ENCODE peak calls at places on chromosome 12, in nine cellular contexts. One of them, this sample, is unnamed. For H3K4me1, the result is how much of the 10 kb centered on the place peaks cover.

GRCh38 chr12:105764216-105764835 is 374.4 kb downstream of the NUAK1 start:
- DNase-seq in cardiac muscle cell: no peak
- DNase-seq in colonic mucosa: no peak
- DNase-seq in A549: no peak
- DNase-seq in pancreas: no peak
- DNase-seq in Panc1: no peak
- DNase-seq in endothelial cell of umbilical vein: no peak
- DNase-seq in thoracic aorta: no peak
- DNase-seq in IMR-90: no peak
- DNase-seq in this sample: no peak

GRCh38 chr12:40577834-40578233 is 114.4 kb upstream of the CNTN1 start:
- DNase-seq in cardiac muscle cell: no peak
- DNase-seq in colonic mucosa: no peak
- DNase-seq in A549: no peak
- DNase-seq in pancreas: no peak
- DNase-seq in Panc1: no peak
- DNase-seq in endothelial cell of umbilical vein: no peak
- DNase-seq in thoracic aorta: no peak
- DNase-seq in IMR-90: no peak
- DNase-seq in this sample: no peak

GRCh38 chr12:50249464-50250229 is 33.7 kb downstream of the LIMA1 start:
- DNase-seq in cardiac muscle cell: no peak
- DNase-seq in colonic mucosa: no peak
- DNase-seq in A549: no peak
- DNase-seq in pancreas: no peak
- DNase-seq in Panc1: no peak
- DNase-seq in endothelial cell of umbilical vein: peak
- DNase-seq in thoracic aorta: no peak
- DNase-seq in IMR-90: no peak
- DNase-seq in this sample: no peak

GRCh38 chr12:113880993-113881392 is 85.1 kb downstream of the RBM19 start:
- DNase-seq in cardiac muscle cell: no peak
- DNase-seq in colonic mucosa: no peak
- DNase-seq in A549: no peak
- DNase-seq in pancreas: no peak
- DNase-seq in Panc1: no peak
- DNase-seq in endothelial cell of umbilical vein: no peak
- DNase-seq in thoracic aorta: no peak
- DNase-seq in IMR-90: no peak
- DNase-seq in this sample: no peak

GRCh38 chr12:94078138-94078723 is 70.1 kb upstream of the PLXNC1 start:
- DNase-seq in cardiac muscle cell: no peak
- DNase-seq in colonic mucosa: no peak
- DNase-seq in A549: no peak
- DNase-seq in pancreas: no peak
- DNase-seq in Panc1: no peak
- DNase-seq in endothelial cell of umbilical vein: no peak
- DNase-seq in thoracic aorta: no peak
- DNase-seq in IMR-90: no peak
- DNase-seq in this sample: no peak

GRCh38 chr12:53052419-53053222 is 2.8 kb downstream of the TNS2 start:
- DNase-seq in cardiac muscle cell: no peak
- DNase-seq in colonic mucosa: peak
- DNase-seq in A549: peak
- DNase-seq in pancreas: peak
- DNase-seq in Panc1: no peak
- DNase-seq in endothelial cell of umbilical vein: peak
- DNase-seq in thoracic aorta: peak
- DNase-seq in IMR-90: peak
- DNase-seq in this sample: peak

GRCh38 chr12:104535383-104535782 is 78.6 kb downstream of the CHST11 start:
- DNase-seq in cardiac muscle cell: no peak
- DNase-seq in colonic mucosa: no peak
- DNase-seq in A549: no peak
- DNase-seq in pancreas: no peak
- DNase-seq in Panc1: no peak
- DNase-seq in endothelial cell of umbilical vein: no peak
- DNase-seq in thoracic aorta: no peak
- DNase-seq in IMR-90: peak
- DNase-seq in this sample: no peak

GRCh38 chr12:4441355-4442330 is 4.0 kb downstream of the FGF6 start:
- DNase-seq in cardiac muscle cell: peak
- DNase-seq in colonic mucosa: no peak
- DNase-seq in A549: no peak
- DNase-seq in pancreas: no peak
- DNase-seq in Panc1: no peak
- DNase-seq in endothelial cell of umbilical vein: no peak
- DNase-seq in thoracic aorta: no peak
- DNase-seq in IMR-90: no peak
- DNase-seq in this sample: no peak

GRCh38 chr12:4997939-4998338 is 45.7 kb upstream of the KCNA5 start:
- DNase-seq in cardiac muscle cell: no peak
- DNase-seq in colonic mucosa: no peak
- DNase-seq in A549: peak
- DNase-seq in pancreas: no peak
- DNase-seq in Panc1: peak
- DNase-seq in endothelial cell of umbilical vein: peak
- DNase-seq in thoracic aorta: peak
- DNase-seq in IMR-90: peak
- DNase-seq in this sample: no peak

GRCh38 chr12:14810167-14810952 is 3.6 kb downstream of the SMCO3 start:
- DNase-seq in cardiac muscle cell: peak
- DNase-seq in colonic mucosa: no peak
- DNase-seq in A549: no peak
- DNase-seq in pancreas: no peak
- DNase-seq in Panc1: no peak
- DNase-seq in endothelial cell of umbilical vein: no peak
- DNase-seq in thoracic aorta: no peak
- DNase-seq in IMR-90: no peak
- DNase-seq in this sample: no peak

GRCh38 chr12:6216581-6216980 is 16.4 kb downstream of the CD9 start:
- DNase-seq in cardiac muscle cell: no peak
- DNase-seq in colonic mucosa: no peak
- DNase-seq in A549: no peak
- DNase-seq in pancreas: no peak
- DNase-seq in Panc1: no peak
- DNase-seq in endothelial cell of umbilical vein: no peak
- DNase-seq in thoracic aorta: no peak
- DNase-seq in IMR-90: no peak
- DNase-seq in this sample: no peak

DNA sequence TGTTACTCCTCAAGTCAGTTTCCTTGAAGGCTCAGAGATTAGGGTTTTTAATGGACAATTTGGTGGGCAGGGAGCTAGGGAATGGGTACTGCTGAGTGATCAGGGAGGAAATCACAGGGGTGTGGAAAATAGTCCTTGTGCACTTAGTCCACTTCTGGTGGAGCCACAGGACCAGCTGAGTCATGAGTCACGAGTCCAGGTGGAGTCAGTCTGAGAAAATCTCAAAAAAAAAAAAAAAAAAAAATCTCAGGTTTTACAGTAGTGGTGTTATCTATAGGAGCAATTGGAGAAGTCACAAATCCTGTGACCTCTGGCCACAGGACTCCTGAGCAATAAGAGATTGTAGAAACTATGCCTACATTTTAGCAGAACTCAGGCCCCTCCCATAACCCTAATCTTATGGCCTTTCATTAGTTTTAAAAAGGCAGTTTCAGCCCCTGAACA is 28.2 kb upstream of the AMN1 start:
- DNase-seq in cardiac muscle cell: no peak
- DNase-seq in colonic mucosa: peak
- DNase-seq in A549: peak
- DNase-seq in pancreas: no peak
- DNase-seq in Panc1: no peak
- DNase-seq in endothelial cell of umbilical vein: peak
- DNase-seq in thoracic aorta: no peak
- DNase-seq in IMR-90: no peak
- DNase-seq in this sample: peak
- TF ChIP-seq CTCF in cardiac muscle cell: no peak
- TF ChIP-seq CTCF in colonic mucosa: no peak
- TF ChIP-seq CTCF in A549: no peak
- TF ChIP-seq CTCF in pancreas: no peak
- TF ChIP-seq CTCF in Panc1: no peak
- TF ChIP-seq CTCF in endothelial cell of umbilical vein: no peak
- TF ChIP-seq CTCF in thoracic aorta: no peak
- TF ChIP-seq CTCF in IMR-90: no peak
- TF ChIP-seq CTCF in this sample: no peak

GRCh38 chr12:131862084-131862441 is 32.4 kb upstream of the ULK1 start:
- DNase-seq in cardiac muscle cell: no peak
- DNase-seq in colonic mucosa: no peak
- DNase-seq in A549: no peak
- DNase-seq in pancreas: no peak
- DNase-seq in Panc1: no peak
- DNase-seq in endothelial cell of umbilical vein: no peak
- DNase-seq in thoracic aorta: no peak
- DNase-seq in IMR-90: no peak
- DNase-seq in this sample: no peak
- H3K4me1 ChIP-seq in cardiac muscle cell: under half
- H3K4me1 ChIP-seq in colonic mucosa: under half
- H3K4me1 ChIP-seq in A549: half or more
- H3K4me1 ChIP-seq in pancreas: under half
- H3K4me1 ChIP-seq in Panc1: under half
- H3K4me1 ChIP-seq in endothelial cell of umbilical vein: under half
- H3K4me1 ChIP-seq in thoracic aorta: under half
- H3K4me1 ChIP-seq in IMR-90: under half
- H3K4me1 ChIP-seq in this sample: under half

GRCh38 chr12:39431797-39432196 is 11.1 kb downstream of the KIF21A start:
- DNase-seq in cardiac muscle cell: no peak
- DNase-seq in colonic mucosa: no peak
- DNase-seq in A549: no peak
- DNase-seq in pancreas: no peak
- DNase-seq in Panc1: no peak
- DNase-seq in endothelial cell of umbilical vein: no peak
- DNase-seq in thoracic aorta: no peak
- DNase-seq in IMR-90: no peak
- DNase-seq in this sample: no peak
- H3K4me3 ChIP-seq in cardiac muscle cell: no peak
- H3K4me3 ChIP-seq in colonic mucosa: no peak
- H3K4me3 ChIP-seq in A549: no peak
- H3K4me3 ChIP-seq in pancreas: no peak
- H3K4me3 ChIP-seq in Panc1: no peak
- H3K4me3 ChIP-seq in endothelial cell of umbilical vein: no peak
- H3K4me3 ChIP-seq in thoracic aorta: no peak
- H3K4me3 ChIP-seq in IMR-90: no peak
- H3K4me3 ChIP-seq in this sample: no peak

DNA sequence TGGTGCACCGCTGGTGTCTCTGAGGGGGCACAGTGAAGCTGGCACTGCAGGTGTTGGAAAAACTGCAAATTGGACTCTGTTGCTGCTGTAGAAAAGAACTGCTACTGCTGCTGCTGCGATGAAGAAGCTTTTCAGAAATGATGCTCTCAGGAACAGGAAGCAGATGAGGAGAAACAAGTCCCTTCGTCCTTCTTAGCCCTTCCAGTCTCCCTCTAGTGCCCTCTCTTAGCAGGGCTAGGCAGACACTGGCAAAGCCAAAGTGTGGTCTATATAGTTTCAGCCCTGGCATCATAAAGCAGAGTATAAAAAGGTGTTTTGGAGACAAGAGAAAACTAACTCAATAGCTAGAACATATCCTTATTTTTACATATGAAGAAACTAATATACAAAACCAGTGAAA is 174.5 kb downstream of the MYRFL start:
- DNase-seq in cardiac muscle cell: no peak
- DNase-seq in colonic mucosa: no peak
- DNase-seq in A549: no peak
- DNase-seq in pancreas: no peak
- DNase-seq in Panc1: no peak
- DNase-seq in endothelial cell of umbilical vein: no peak
- DNase-seq in thoracic aorta: no peak
- DNase-seq in IMR-90: no peak
- DNase-seq in this sample: no peak
- TF ChIP-seq CTCF in cardiac muscle cell: no peak
- TF ChIP-seq CTCF in colonic mucosa: no peak
- TF ChIP-seq CTCF in A549: no peak
- TF ChIP-seq CTCF in pancreas: no peak
- TF ChIP-seq CTCF in Panc1: no peak
- TF ChIP-seq CTCF in endothelial cell of umbilical vein: no peak
- TF ChIP-seq CTCF in thoracic aorta: no peak
- TF ChIP-seq CTCF in IMR-90: no peak
- TF ChIP-seq CTCF in this sample: no peak

DNA sequence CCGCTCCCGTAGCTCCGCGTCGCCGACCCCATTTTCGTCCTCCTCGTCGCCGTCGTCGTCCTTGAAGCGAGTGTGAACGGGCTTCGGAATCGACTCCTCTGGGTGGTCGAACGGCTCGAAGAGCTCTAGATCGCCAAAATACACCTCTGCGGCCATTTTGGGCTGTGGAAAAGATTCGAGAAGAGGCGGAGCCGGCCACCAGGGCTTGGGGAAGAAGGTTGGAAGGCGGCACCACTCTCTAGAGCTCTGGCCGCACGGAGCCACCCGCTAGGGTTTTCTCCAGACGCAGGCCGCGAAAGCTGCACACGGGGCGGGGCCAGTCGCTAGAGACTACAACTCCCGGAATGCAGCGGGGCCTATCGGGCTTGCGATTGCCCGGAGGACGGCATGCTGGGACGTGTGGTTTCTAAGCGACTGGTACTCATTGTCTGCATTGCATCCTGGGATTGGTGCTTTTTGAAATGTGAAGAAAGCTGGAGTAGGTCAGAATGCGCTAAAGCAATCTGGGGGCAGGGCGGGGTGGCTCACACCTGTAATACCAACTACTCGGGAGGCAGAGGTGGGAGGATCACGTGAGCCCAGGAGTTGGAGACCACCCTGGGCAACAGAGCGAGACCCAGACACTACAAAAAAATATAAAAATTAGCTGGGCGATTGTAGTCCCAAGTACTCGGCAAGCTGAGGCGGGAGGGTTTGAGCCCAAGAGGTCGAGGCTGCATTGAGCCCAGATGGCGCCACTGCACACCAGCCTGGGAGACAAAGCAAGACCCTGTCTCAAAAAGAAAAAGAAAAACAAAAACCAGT is at the start of gene ZCCHC8:
- DNase-seq in cardiac muscle cell: peak
- DNase-seq in colonic mucosa: peak
- DNase-seq in A549: peak
- DNase-seq in pancreas: peak
- DNase-seq in Panc1: peak
- DNase-seq in endothelial cell of umbilical vein: peak
- DNase-seq in thoracic aorta: peak
- DNase-seq in IMR-90: peak
- DNase-seq in this sample: peak
- H3K4me1 ChIP-seq in cardiac muscle cell: under half
- H3K4me1 ChIP-seq in colonic mucosa: under half
- H3K4me1 ChIP-seq in A549: under half
- H3K4me1 ChIP-seq in pancreas: under half
- H3K4me1 ChIP-seq in Panc1: under half
- H3K4me1 ChIP-seq in endothelial cell of umbilical vein: under half
- H3K4me1 ChIP-seq in thoracic aorta: under half
- H3K4me1 ChIP-seq in IMR-90: under half
- H3K4me1 ChIP-seq in this sample: under half

GRCh38 chr12:48118491-48118890 is 673 bp upstream of the PFKM start:
- DNase-seq in cardiac muscle cell: peak
- DNase-seq in colonic mucosa: no peak
- DNase-seq in A549: no peak
- DNase-seq in pancreas: no peak
- DNase-seq in Panc1: no peak
- DNase-seq in endothelial cell of umbilical vein: no peak
- DNase-seq in thoracic aorta: no peak
- DNase-seq in IMR-90: no peak
- DNase-seq in this sample: no peak
- H3K4me3 ChIP-seq in cardiac muscle cell: peak
- H3K4me3 ChIP-seq in colonic mucosa: peak
- H3K4me3 ChIP-seq in A549: peak
- H3K4me3 ChIP-seq in pancreas: no peak
- H3K4me3 ChIP-seq in Panc1: peak
- H3K4me3 ChIP-seq in endothelial cell of umbilical vein: no peak
- H3K4me3 ChIP-seq in thoracic aorta: peak
- H3K4me3 ChIP-seq in IMR-90: no peak
- H3K4me3 ChIP-seq in this sample: peak

GRCh38 chr12:65798903-65799302 is 25.4 kb upstream of the HMGA2 start:
- DNase-seq in cardiac muscle cell: peak
- DNase-seq in colonic mucosa: no peak
- DNase-seq in A549: no peak
- DNase-seq in pancreas: no peak
- DNase-seq in Panc1: no peak
- DNase-seq in endothelial cell of umbilical vein: no peak
- DNase-seq in thoracic aorta: no peak
- DNase-seq in IMR-90: no peak
- DNase-seq in this sample: no peak
- TF ChIP-seq CTCF in cardiac muscle cell: no peak
- TF ChIP-seq CTCF in colonic mucosa: no peak
- TF ChIP-seq CTCF in A549: no peak
- TF ChIP-seq CTCF in pancreas: no peak
- TF ChIP-seq CTCF in Panc1: no peak
- TF ChIP-seq CTCF in endothelial cell of umbilical vein: no peak
- TF ChIP-seq CTCF in thoracic aorta: no peak
- TF ChIP-seq CTCF in IMR-90: no peak
- TF ChIP-seq CTCF in this sample: no peak

This sample was measured in left lung.